ENCODE peak calls at places on chromosome 21, in four cellular contexts. H is GM12865, S is RWPE1, F is NCI-H1694. K is an unnamed sample.

GRCh38 chr21:35619184-35619583 is 441.1 kb downstream of the SETD4 start:
- DNase-seq in F (no peak), H (no peak), S (peak; percentile 19), K (no peak)

GRCh38 chr21:41952568-41953248 is 1.1 kb downstream of the C2CD2 start:
- DNase-seq in S (peak; percentile 28), H (no peak), F (no peak), K (no peak)

GRCh38 chr21:31293986-31294385 is 50.1 kb downstream of the TIAM1 start:
- DNase-seq in H (no peak), F (no peak), S (peak; percentile 89), K (peak; percentile 82)

GRCh38 chr21:28228624-28228995 is 764.1 kb downstream of the LTN1 start:
- DNase-seq in S (no peak), H (no peak), F (no peak), K (no peak)

GRCh38 chr21:46165099-46165498 is 9.7 kb upstream of the FTCD start:
- DNase-seq in S (no peak), H (no peak), F (no peak), K (no peak)

GRCh38 chr21:44506279-44507255 is 33.4 kb downstream of the KRTAP10-1 start:
- DNase-seq in F (no peak), S (no peak), H (no peak), K (no peak)

GRCh38 chr21:43609501-43610340 is 49.6 kb downstream of the HSF2BP start:
- DNase-seq in S (peak; percentile 68), F (peak; percentile 90), H (no peak), K (peak; percentile 53)

GRCh38 chr21:32726742-32727477 is 903 bp downstream of the SYNJ1 start:
- DNase-seq in F (peak; percentile 21), S (peak; percentile 38), H (peak; percentile 29), K (peak; percentile 25)

GRCh38 chr21:45248893-45249381 is 38.8 kb downstream of the POFUT2 start:
- DNase-seq in H (no peak), S (no peak), F (peak; percentile 65), K (no peak)

GRCh38 chr21:41168391-41169257 is 664 bp downstream of the BACE2 start:
- DNase-seq in H (peak; percentile 15), S (peak; percentile 42), F (no peak), K (no peak)

GRCh38 chr21:45401054-45401518 is 3.9 kb upstream of the COL18A1 start:
- DNase-seq in H (no peak), S (no peak), F (no peak), K (no peak)

GRCh38 chr21:38171723-38172344 is 85.0 kb upstream of the KCNJ15 start:
- DNase-seq in H (no peak), S (peak; percentile 57), F (no peak), K (peak; percentile 68)

GRCh38 chr21:39660191-39660590 is 47.5 kb downstream of the B3GALT5 start:
- DNase-seq in H (no peak), S (no peak), F (peak; percentile 91), K (no peak)

GRCh38 chr21:36507397-36508018 is 27.6 kb upstream of the CLDN14 start:
- DNase-seq in H (peak; percentile 64), F (no peak), S (no peak), K (no peak)

K was measured in HTR-8/SVneo.